ENCODE peak calls at places on chromosomes 4 and X, in nine cellular contexts. I is GM23338, L is HCT116, U is MM.1S, N is hepatocyte, S is OCI-LY7, C is PC-3, F is neural progenitor cell, H is SK-N-SH. A is an unnamed sample.

GRCh38 chr4:25213327-25213979 is 20.4 kb upstream of the PI4K2B start:
- DNase-seq in I (no peak), L (no peak), U (no peak), N (peak; percentile 23), S (no peak), C (no peak), F (no peak), H (no peak), A (no peak)

GRCh38 chr4:26157541-26157940 is 163.3 kb upstream of the RBPJ start:
- DNase-seq in I (no peak), L (no peak), U (no peak), N (no peak), S (no peak), C (no peak), F (no peak), H (no peak), A (peak; percentile 19)

GRCh38 chrX:76454456-76454927 is 27.0 kb downstream of the MAGEE1 start:
- DNase-seq in I (peak; percentile 64), L (peak; percentile 0), U (peak; percentile 44), N (peak; percentile 20), S (peak; percentile 28), C (peak; percentile 50), F (peak; percentile 39), H (peak; percentile 6), A (peak; percentile 41)

GRCh38 chr4:151797131-151797530 is 36.3 kb upstream of the GATB start:
- DNase-seq in I (no peak), L (no peak), U (no peak), N (no peak), S (no peak), C (peak; percentile 34), F (no peak), H (no peak), A (peak; percentile 65)

GRCh38 chrX:134604701-134605271 is 53.5 kb downstream of the PLAC1 start:
- DNase-seq in I (no peak), L (peak; percentile 43), U (no peak), N (peak; percentile 27), S (no peak), C (peak; percentile 51), F (no peak), H (no peak), A (peak; percentile 51)

GRCh38 chrX:31260351-31260750 is 188.5 kb upstream of the FTHL17 start:
- DNase-seq in I (no peak), L (no peak), U (no peak), N (no peak), S (no peak), C (no peak), F (no peak), H (no peak), A (no peak)

GRCh38 chr4:113026556-113026955 is 22.9 kb upstream of the ANK2 start:
- DNase-seq in I (no peak), L (no peak), U (no peak), N (no peak), S (no peak), C (no peak), F (no peak), H (no peak), A (peak; percentile 69)

GRCh38 chrX:41512394-41512793 is 65.3 kb downstream of the NYX start:
- DNase-seq in I (no peak), L (no peak), U (peak; percentile 16), N (no peak), S (peak; percentile 73), C (no peak), F (no peak), H (no peak), A (no peak)

GRCh38 chr4:709348-709747 is 3.7 kb downstream of the PCGF3 start:
- DNase-seq in I (no peak), L (no peak), U (no peak), N (no peak), S (no peak), C (no peak), F (no peak), H (no peak), A (no peak)

GRCh38 chrX:132022115-132022862 is 813 bp upstream of the STK26 start:
- DNase-seq in I (peak; percentile 14), L (no peak), U (peak; percentile 18), N (no peak), S (peak; percentile 31), C (peak; percentile 44), F (no peak), H (peak; percentile 19), A (peak; percentile 8)
- TF ChIP-seq EZH2phosphoT487 in I (no peak), L (no peak), U (no peak), N (no peak), S (no peak), C (no peak), F (no peak), H (no peak), A (no peak)

DNA sequence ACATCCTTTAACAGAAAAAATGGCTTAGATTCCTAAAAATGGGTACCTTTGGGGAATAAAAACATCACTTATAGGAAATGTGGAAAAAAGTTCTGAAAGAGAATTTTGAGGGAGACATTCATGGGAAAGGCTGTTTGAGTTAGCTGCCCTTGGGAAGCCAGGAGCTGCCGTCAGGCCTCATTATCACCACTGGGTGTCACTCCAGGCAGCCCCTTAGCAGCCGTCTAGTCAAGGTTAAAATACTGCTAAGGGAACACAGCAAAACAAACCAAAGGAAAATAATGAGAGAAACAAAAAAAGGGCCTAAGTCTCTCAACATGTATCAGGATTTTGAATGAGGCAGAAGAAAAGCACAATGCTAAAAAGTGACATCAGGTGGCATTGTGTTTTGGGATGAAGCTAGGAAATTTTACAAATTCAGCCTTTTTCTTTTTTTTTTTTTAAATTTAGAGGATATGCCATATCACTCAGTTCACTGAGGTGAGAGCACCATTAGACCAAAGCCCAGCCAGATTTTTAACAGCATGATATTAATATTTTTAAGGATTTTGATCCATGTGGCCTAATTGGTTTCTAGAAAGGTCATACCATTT is 235.3 kb downstream of the GPAT3 start:
- DNase-seq in I (peak; percentile 82), L (peak; percentile 51), U (peak; percentile 29), N (peak; percentile 71), S (peak; percentile 14), C (peak; percentile 42), F (peak; percentile 50), H (peak; percentile 6), A (peak; percentile 83)
- TF ChIP-seq EZH2phosphoT487 in I (no peak), L (no peak), U (no peak), N (no peak), S (no peak), C (no peak), F (no peak), H (no peak), A (no peak)

GRCh38 chrX:49198540-49199314 is 1.3 kb downstream of the SYP start:
- DNase-seq in I (peak; percentile 18), L (no peak), U (no peak), N (no peak), S (no peak), C (no peak), F (no peak), H (no peak), A (no peak)
- TF ChIP-seq EZH2phosphoT487 in I (no peak), L (no peak), U (no peak), N (no peak), S (no peak), C (no peak), F (no peak), H (no peak), A (no peak)

GRCh38 chr4:54256491-54257167 is 27.5 kb downstream of the PDGFRA start:
- DNase-seq in I (no peak), L (no peak), U (no peak), N (no peak), S (no peak), C (no peak), F (no peak), H (no peak), A (no peak)
- TF ChIP-seq EZH2phosphoT487 in I (no peak), L (no peak), U (no peak), N (no peak), S (no peak), C (no peak), F (no peak), H (no peak), A (no peak)

GRCh38 chr4:13559414-13559813 is 15.1 kb upstream of the NKX3-2 start:
- DNase-seq in I (peak; percentile 3), L (no peak), U (no peak), N (no peak), S (no peak), C (peak; percentile 76), F (no peak), H (no peak), A (peak; percentile 64)
- TF ChIP-seq EZH2phosphoT487 in I (no peak), L (no peak), U (no peak), N (no peak), S (no peak), C (no peak), F (no peak), H (no peak), A (no peak)

GRCh38 chrX:39985116-39985515 is 112.6 kb downstream of the BCOR start:
- DNase-seq in I (no peak), L (no peak), U (no peak), N (no peak), S (no peak), C (no peak), F (no peak), H (no peak), A (no peak)

GRCh38 chrX:39983715-39984114 is 114.0 kb downstream of the BCOR start:
- DNase-seq in I (no peak), L (no peak), U (no peak), N (no peak), S (no peak), C (no peak), F (no peak), H (no peak), A (peak; percentile 50)

GRCh38 chrX:39985551-39985950 is 112.2 kb downstream of the BCOR start:
- DNase-seq in I (no peak), L (no peak), U (no peak), N (no peak), S (no peak), C (no peak), F (no peak), H (no peak), A (no peak)

GRCh38 chrX:39982927-39983326 is 114.8 kb downstream of the BCOR start:
- DNase-seq in I (no peak), L (no peak), U (no peak), N (no peak), S (no peak), C (peak; percentile 3), F (no peak), H (no peak), A (no peak)

GRCh38 chrX:39984191-39984956 is 113.4 kb downstream of the BCOR start:
- DNase-seq in I (no peak), L (no peak), U (no peak), N (peak; percentile 60), S (no peak), C (no peak), F (no peak), H (no peak), A (peak; percentile 56)
- TF ChIP-seq EZH2phosphoT487 in I (no peak), L (no peak), U (no peak), N (no peak), S (no peak), C (no peak), F (no peak), H (no peak), A (no peak)